ENCODE peak calls at places on chromosomes 11 and 22, in four cellular contexts. V is NCI-H1105 treated with DMSO at 0.1 percent for 48 hours, O is ovary, R is amygdala. S is an unnamed sample.
A peak's percentile ranks its signal among the peaks of the same experiment; 100 is the strongest.

GRCh38 chr22:29787371-29787980 is 20.3 kb downstream of the UQCR10 start:
- DNase-seq in O (no peak), V (no peak), R (no peak), S (no peak)

GRCh38 chr11:114154271-114155047 is 94.9 kb downstream of the ZBTB16 start:
- DNase-seq in R (no peak), V (no peak), O (peak; percentile 80), S (no peak)

GRCh38 chr11:62792193-62792575 is 378 bp upstream of the TMEM223 start:
- DNase-seq in V (no peak), R (no peak), O (no peak), S (no peak)

GRCh38 chr11:119671561-119672015 is 57.4 kb downstream of the NECTIN1 start:
- DNase-seq in V (peak; percentile 55), O (peak; percentile 36), R (peak; percentile 87), S (no peak)

GRCh38 chr22:11042116-11042515 is 4485.9 kb upstream of the OR11H1 start:
- DNase-seq in O (no peak), R (no peak), V (no peak), S (no peak)

GRCh38 chr11:7889985-7890384 is 41.1 kb downstream of the OR10A6 start:
- DNase-seq in V (no peak), O (no peak), R (no peak), S (no peak)

GRCh38 chr11:102832612-102833011 is 10.8 kb downstream of the MMP3 start:
- DNase-seq in R (no peak), V (no peak), O (no peak), S (no peak)

GRCh38 chr11:41309716-41310115 is 149.7 kb downstream of the LRRC4C start:
- DNase-seq in R (no peak), O (no peak), V (no peak), S (no peak)

GRCh38 chr11:126515501-126515900 is 160.0 kb downstream of the ST3GAL4 start:
- DNase-seq in R (no peak), O (no peak), V (no peak), S (no peak)

GRCh38 chr22:19815093-19815822 is 39.4 kb downstream of the GNB1L start:
- DNase-seq in V (no peak), O (no peak), R (no peak), S (no peak)

GRCh38 chr22:46851941-46852340 is 89.5 kb downstream of the TBC1D22A start:
- DNase-seq in O (no peak), V (no peak), R (no peak), S (no peak)

GRCh38 chr11:13884159-13884799 is 78.2 kb upstream of the SPON1 start:
- DNase-seq in R (no peak), V (no peak), O (no peak), S (no peak)

GRCh38 chr22:30169002-30169401 is 77.6 kb downstream of the LIF start:
- DNase-seq in R (no peak), V (no peak), O (no peak), S (no peak)

GRCh38 chr11:2518112-2518982 is 73.5 kb downstream of the KCNQ1 start:
- DNase-seq in O (peak; percentile 6), V (no peak), R (no peak), S (no peak)

GRCh38 chr11:34316347-34317037 is 41.3 kb downstream of the ABTB2 start:
- DNase-seq in V (no peak), O (no peak), R (peak; percentile 21), S (no peak)

GRCh38 chr22:17780116-17780740 is 6.0 kb upstream of the BID start:
- DNase-seq in V (no peak), R (no peak), O (no peak), S (no peak)